ENCODE peak calls at places on chromosome 11, in four cellular contexts. X, R, A and P are unnamed samples.

GRCh38 chr11:127939000-127939399 is 648.4 kb downstream of the ETS1 start:
- DNase-seq in R (no peak), X (no peak), A (no peak), P (no peak)

GRCh38 chr11:132904566-132904965 is 627.7 kb downstream of the OPCML start:
- DNase-seq in R (no peak), A (no peak), X (no peak), P (no peak)

GRCh38 chr11:121435796-121436511 is 16.2 kb upstream of the SORL1 start:
- DNase-seq in X (no peak), A (no peak), R (no peak), P (no peak)

GRCh38 chr11:8097926-8098325 is 16.9 kb downstream of the TUB start:
- DNase-seq in A (no peak), R (no peak), X (no peak), P (no peak)

GRCh38 chr11:3796796-3797328 is 492 bp downstream of the NUP98 start:
- DNase-seq in X (no peak), R (no peak), A (no peak), P (no peak)

GRCh38 chr11:45960387-45961110 is 38.1 kb downstream of the LARGE2 start:
- DNase-seq in A (no peak), X (no peak), R (no peak), P (no peak)

GRCh38 chr11:50070389-50070788 is 37.7 kb downstream of the OR4C45 start:
- DNase-seq in X (no peak), A (no peak), R (no peak), P (no peak)

GRCh38 chr11:75554258-75555022 is 7.6 kb upstream of the SERPINH1 start:
- DNase-seq in X (no peak), R (peak), A (peak), P (no peak)

GRCh38 chr11:107157146-107157808 is 139.0 kb upstream of the GUCY1A2 start:
- DNase-seq in X (no peak), R (peak), A (no peak), P (no peak)

GRCh38 chr11:102347526-102348331 is 715 bp downstream of the BIRC2 start:
- DNase-seq in R (peak), X (peak), A (peak), P (no peak)

GRCh38 chr11:106101797-106102196 is 24.3 kb downstream of the AASDHPPT start:
- DNase-seq in A (peak), X (no peak), R (peak), P (no peak)

GRCh38 chr11:65428578-65429068 is 6.0 kb downstream of the NEAT1 start:
- DNase-seq in X (no peak), A (no peak), R (no peak), P (no peak)

GRCh38 chr11:75346912-75347647 is 4.4 kb downstream of the ARRB1 start:
- DNase-seq in A (peak), X (no peak), R (peak), P (no peak)

GRCh38 chr11:45148276-45148675 is 1.8 kb downstream of the PRDM11 start:
- DNase-seq in A (no peak), X (no peak), R (no peak), P (no peak)

GRCh38 chr11:79393362-79394043 is 47.3 kb downstream of the TENM4 start:
- DNase-seq in R (no peak), A (no peak), X (no peak), P (no peak)

GRCh38 chr11:70507466-70508230 is 109.3 kb downstream of the CTTN start:
- DNase-seq in R (no peak), X (no peak), A (no peak), P (no peak)

GRCh38 chr11:22624742-22625447 is 728 bp downstream of the FANCF start:
- DNase-seq in X (peak), R (peak), A (peak), P (no peak)

GRCh38 chr11:1572200-1573076 is at the start of gene DUSP8:
- DNase-seq in X (peak), A (peak), R (peak), P (no peak)

GRCh38 chr11:1571760-1572199 is 291 bp downstream of the DUSP8 start:
- DNase-seq in X (no peak), R (no peak), A (no peak), P (no peak)

GRCh38 chr11:1570531-1570895 is 1.6 kb downstream of the DUSP8 start:
- DNase-seq in X (no peak), A (no peak), R (no peak), P (no peak)

GRCh38 chr11:1570001-1570453 is 2.0 kb downstream of the DUSP8 start:
- DNase-seq in X (no peak), A (no peak), R (no peak), P (no peak)

GRCh38 chr11:1570896-1571759 is 943 bp downstream of the DUSP8 start:
- DNase-seq in R (no peak), X (no peak), A (no peak), P (no peak)
- TF ChIP-seq EZH2 in R (peak), X (no peak), A (peak), P (no peak)

DNA sequence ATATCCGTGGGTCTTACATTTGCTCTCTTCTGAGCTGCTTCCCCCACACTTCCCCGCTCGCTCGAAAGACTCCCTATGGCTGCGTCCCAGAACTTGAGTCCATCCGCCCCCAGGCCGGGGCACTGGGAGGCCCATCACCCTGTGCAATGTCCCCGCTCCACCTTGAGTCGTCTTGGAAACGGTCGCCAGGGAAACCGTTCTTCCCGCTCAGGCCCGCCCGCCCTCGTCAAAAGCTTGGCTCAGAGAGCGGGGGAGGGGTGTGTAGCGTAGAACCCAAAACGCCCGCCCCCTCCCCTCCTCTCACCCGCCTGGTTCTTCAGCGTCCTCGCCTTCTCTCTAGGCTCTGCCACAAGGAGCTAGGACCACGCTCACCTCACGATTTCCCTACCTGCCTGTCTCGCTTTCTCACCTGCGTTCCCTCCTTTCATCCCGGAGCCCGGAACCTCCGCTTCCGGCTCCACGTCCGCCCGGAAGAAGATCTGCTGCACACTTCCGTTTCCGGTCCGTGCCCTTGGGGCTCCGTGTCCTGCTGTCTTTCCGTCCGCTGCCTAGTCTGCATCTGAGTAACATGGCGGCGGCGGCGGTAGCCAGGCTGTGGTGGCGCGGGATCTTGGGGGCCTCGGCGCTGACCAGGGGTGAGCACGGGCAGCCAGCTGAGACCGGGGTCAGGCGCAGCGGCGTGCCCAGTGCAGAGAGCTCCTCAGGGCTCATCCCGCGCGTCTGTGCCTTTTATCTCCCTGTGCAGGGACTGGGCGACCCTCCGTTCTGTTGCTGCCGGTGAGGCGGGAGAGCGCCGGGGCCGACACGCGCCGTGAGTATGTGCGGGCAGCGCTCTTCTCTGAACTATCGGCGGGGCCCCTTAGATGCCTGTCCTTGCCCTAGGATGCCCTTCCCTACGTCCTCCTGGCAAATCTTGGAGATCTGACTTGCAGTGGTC is at the start of the genes KBTBD4 and NDUFS3:
- DNase-seq in X (peak), A (peak), R (peak), P (peak)
- H3K27ac ChIP-seq in X (peak), A (peak), R (peak), P (peak)

DNA sequence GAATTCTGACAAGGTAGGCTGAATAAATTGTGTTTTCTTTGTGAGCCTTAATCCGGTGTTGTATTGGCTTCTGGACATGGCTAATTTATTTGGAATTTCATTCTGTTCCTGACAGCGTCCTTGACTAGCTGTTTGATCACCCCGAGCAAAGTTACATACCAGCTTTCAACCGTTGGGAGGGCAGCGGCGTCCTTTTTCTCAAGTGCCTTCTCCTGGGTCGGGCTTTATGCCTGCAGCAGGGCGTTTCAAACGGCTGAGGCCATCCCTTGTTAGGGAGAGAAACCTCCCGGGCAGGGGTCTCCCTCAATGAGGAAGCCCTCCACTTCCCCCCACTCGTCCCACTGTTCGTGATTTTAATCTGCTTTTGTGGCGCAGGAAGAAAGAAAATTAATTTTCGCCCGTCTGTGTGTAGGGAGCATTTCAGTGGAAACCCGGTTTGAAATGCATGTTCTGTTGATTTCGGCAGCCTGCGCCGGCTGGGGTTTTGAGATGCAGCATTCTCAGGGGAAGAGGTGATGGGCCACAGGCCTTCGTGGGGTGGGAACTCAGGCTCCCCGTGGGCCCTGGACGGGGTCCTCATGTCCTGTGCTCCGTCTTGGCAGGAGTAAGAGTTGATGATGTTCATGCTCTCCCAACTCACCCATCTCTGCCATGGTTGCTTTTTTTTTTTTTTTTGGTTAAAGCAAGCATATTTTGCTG is 2.8 kb upstream of the SMIM38 start:
- DNase-seq in R (no peak), X (no peak), A (no peak), P (no peak)
- H3K9ac ChIP-seq in R (no peak), X (no peak), A (no peak), P (no peak)

DNA sequence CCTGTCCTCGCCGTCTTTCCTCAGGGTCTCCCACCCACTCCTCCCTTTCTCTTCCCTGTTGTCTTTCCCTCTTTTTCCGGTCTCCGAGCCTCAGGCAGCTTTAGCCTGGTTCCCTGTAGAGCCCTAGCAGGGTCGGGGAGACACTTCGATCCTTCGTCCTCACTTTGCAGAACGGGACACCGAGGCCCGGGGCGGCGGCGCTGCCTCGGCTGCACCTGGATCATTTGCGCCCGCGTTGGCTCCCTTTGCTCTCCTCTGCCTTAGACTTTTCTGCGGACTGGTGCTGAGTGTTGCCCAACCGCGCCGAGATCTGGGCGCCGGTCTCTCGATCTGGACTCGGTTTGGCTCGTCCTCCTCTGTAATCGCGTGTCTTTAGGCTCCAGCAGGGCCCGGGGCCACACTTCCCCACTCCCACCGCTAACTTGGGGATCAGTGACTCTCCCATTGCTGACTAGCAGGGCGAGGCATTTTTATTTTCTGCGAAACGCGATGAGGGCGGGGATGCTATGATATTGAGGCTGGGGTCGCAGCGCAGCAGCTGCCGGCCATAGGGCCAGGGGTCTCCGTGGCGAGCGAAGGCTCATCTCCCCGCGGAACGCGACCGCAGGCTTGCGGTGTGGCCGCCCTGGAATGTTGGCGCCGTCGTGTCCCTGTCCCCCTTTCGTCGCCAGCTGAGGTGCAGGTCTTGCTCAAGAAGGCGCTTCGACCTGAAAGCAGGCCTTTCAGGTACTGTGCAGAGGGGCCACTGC is 1.6 kb upstream of the E2F8 start:
- DNase-seq in R (no peak), A (peak), X (no peak), P (no peak)
- TF ChIP-seq EZH2 in R (peak), A (peak), X (no peak), P (no peak)

GRCh38 chr11:72556433-72556832 is 117.8 kb downstream of the PDE2A start:
- DNase-seq in R (no peak), A (no peak), X (no peak), P (no peak)
- H3K27ac ChIP-seq in R (no peak), A (no peak), X (no peak), P (no peak)